ENCODE peak calls at places on chromosomes 16 and 17, in seven cellular contexts. One of them, this sample, is unnamed.

GRCh38 chr16:19926449-19927390 is 42.1 kb upstream of the GPRC5B start:
- DNase-seq in stimulated activated CD4-positive, alpha-beta T cell treated with anti-CD3 and anti-CD28 coated beads, Interleukin-2, amount 100 ng/mL, for 24 hours: no peak
- DNase-seq in heart left ventricle: no peak
- DNase-seq in GM06990: no peak
- DNase-seq in HFFc6: peak
- DNase-seq in MM.1S: no peak
- DNase-seq in activated T-cell treated with anti-CD3 and anti-CD28 coated beads for 24 hours: no peak
- DNase-seq in this sample: no peak

GRCh38 chr17:1515640-1516402 is 591 bp downstream of the INPP5K start:
- DNase-seq in activated T-cell treated with anti-CD3 and anti-CD28 coated beads for 24 hours: peak
- DNase-seq in GM06990: peak
- DNase-seq in MM.1S: peak
- DNase-seq in heart left ventricle: peak
- DNase-seq in HFFc6: peak
- DNase-seq in stimulated activated CD4-positive, alpha-beta T cell treated with anti-CD3 and anti-CD28 coated beads, Interleukin-2, amount 100 ng/mL, for 24 hours: peak
- DNase-seq in this sample: peak

GRCh38 chr17:70230883-70231282 is 61.6 kb downstream of the KCNJ2 start:
- DNase-seq in HFFc6: no peak
- DNase-seq in heart left ventricle: no peak
- DNase-seq in GM06990: no peak
- DNase-seq in activated T-cell treated with anti-CD3 and anti-CD28 coated beads for 24 hours: no peak
- DNase-seq in stimulated activated CD4-positive, alpha-beta T cell treated with anti-CD3 and anti-CD28 coated beads, Interleukin-2, amount 100 ng/mL, for 24 hours: no peak
- DNase-seq in MM.1S: no peak
- DNase-seq in this sample: no peak

GRCh38 chr17:49694847-49695697 is 12.7 kb downstream of the SLC35B1 start:
- DNase-seq in activated T-cell treated with anti-CD3 and anti-CD28 coated beads for 24 hours: peak
- DNase-seq in HFFc6: no peak
- DNase-seq in MM.1S: peak
- DNase-seq in GM06990: peak
- DNase-seq in heart left ventricle: peak
- DNase-seq in stimulated activated CD4-positive, alpha-beta T cell treated with anti-CD3 and anti-CD28 coated beads, Interleukin-2, amount 100 ng/mL, for 24 hours: peak
- DNase-seq in this sample: peak

GRCh38 chr17:44257815-44258750 is 9.9 kb downstream of the SLC4A1 start:
- DNase-seq in heart left ventricle: no peak
- DNase-seq in GM06990: no peak
- DNase-seq in stimulated activated CD4-positive, alpha-beta T cell treated with anti-CD3 and anti-CD28 coated beads, Interleukin-2, amount 100 ng/mL, for 24 hours: no peak
- DNase-seq in MM.1S: no peak
- DNase-seq in HFFc6: no peak
- DNase-seq in activated T-cell treated with anti-CD3 and anti-CD28 coated beads for 24 hours: no peak
- DNase-seq in this sample: no peak

GRCh38 chr16:70665806-70666735 is 19.7 kb downstream of the IL34 start:
- DNase-seq in stimulated activated CD4-positive, alpha-beta T cell treated with anti-CD3 and anti-CD28 coated beads, Interleukin-2, amount 100 ng/mL, for 24 hours: no peak
- DNase-seq in heart left ventricle: no peak
- DNase-seq in MM.1S: no peak
- DNase-seq in GM06990: no peak
- DNase-seq in HFFc6: no peak
- DNase-seq in activated T-cell treated with anti-CD3 and anti-CD28 coated beads for 24 hours: no peak
- DNase-seq in this sample: no peak

GRCh38 chr16:63365665-63366064 is 1329.4 kb upstream of the CDH8 start:
- DNase-seq in GM06990: no peak
- DNase-seq in heart left ventricle: no peak
- DNase-seq in stimulated activated CD4-positive, alpha-beta T cell treated with anti-CD3 and anti-CD28 coated beads, Interleukin-2, amount 100 ng/mL, for 24 hours: no peak
- DNase-seq in activated T-cell treated with anti-CD3 and anti-CD28 coated beads for 24 hours: no peak
- DNase-seq in HFFc6: no peak
- DNase-seq in MM.1S: no peak
- DNase-seq in this sample: no peak

GRCh38 chr16:692356-693108 is 2.3 kb upstream of the WDR24 start:
- DNase-seq in HFFc6: no peak
- DNase-seq in MM.1S: no peak
- DNase-seq in GM06990: no peak
- DNase-seq in heart left ventricle: no peak
- DNase-seq in stimulated activated CD4-positive, alpha-beta T cell treated with anti-CD3 and anti-CD28 coated beads, Interleukin-2, amount 100 ng/mL, for 24 hours: no peak
- DNase-seq in activated T-cell treated with anti-CD3 and anti-CD28 coated beads for 24 hours: no peak
- DNase-seq in this sample: no peak

GRCh38 chr17:76383645-76384221 is 676 bp upstream of the SPHK1 start:
- DNase-seq in stimulated activated CD4-positive, alpha-beta T cell treated with anti-CD3 and anti-CD28 coated beads, Interleukin-2, amount 100 ng/mL, for 24 hours: peak
- DNase-seq in MM.1S: peak
- DNase-seq in HFFc6: peak
- DNase-seq in heart left ventricle: peak
- DNase-seq in activated T-cell treated with anti-CD3 and anti-CD28 coated beads for 24 hours: peak
- DNase-seq in GM06990: peak
- DNase-seq in this sample: no peak

GRCh38 chr17:67637901-67638641 is 79.7 kb upstream of the NOL11 start:
- DNase-seq in HFFc6: no peak
- DNase-seq in activated T-cell treated with anti-CD3 and anti-CD28 coated beads for 24 hours: no peak
- DNase-seq in GM06990: no peak
- DNase-seq in heart left ventricle: no peak
- DNase-seq in stimulated activated CD4-positive, alpha-beta T cell treated with anti-CD3 and anti-CD28 coated beads, Interleukin-2, amount 100 ng/mL, for 24 hours: no peak
- DNase-seq in MM.1S: no peak
- DNase-seq in this sample: no peak

GRCh38 chr16:67158637-67159600 is 790 bp downstream of the TRADD start:
- DNase-seq in MM.1S: peak
- DNase-seq in activated T-cell treated with anti-CD3 and anti-CD28 coated beads for 24 hours: peak
- DNase-seq in HFFc6: no peak
- DNase-seq in heart left ventricle: no peak
- DNase-seq in GM06990: peak
- DNase-seq in stimulated activated CD4-positive, alpha-beta T cell treated with anti-CD3 and anti-CD28 coated beads, Interleukin-2, amount 100 ng/mL, for 24 hours: peak
- DNase-seq in this sample: peak

GRCh38 chr17:29807520-29808361 is 122.3 kb downstream of the SSH2 start:
- DNase-seq in GM06990: no peak
- DNase-seq in heart left ventricle: peak
- DNase-seq in activated T-cell treated with anti-CD3 and anti-CD28 coated beads for 24 hours: peak
- DNase-seq in stimulated activated CD4-positive, alpha-beta T cell treated with anti-CD3 and anti-CD28 coated beads, Interleukin-2, amount 100 ng/mL, for 24 hours: peak
- DNase-seq in MM.1S: peak
- DNase-seq in HFFc6: peak
- DNase-seq in this sample: peak

GRCh38 chr17:58028591-58028990 is 21.5 kb upstream of the SRSF1 start:
- DNase-seq in activated T-cell treated with anti-CD3 and anti-CD28 coated beads for 24 hours: no peak
- DNase-seq in stimulated activated CD4-positive, alpha-beta T cell treated with anti-CD3 and anti-CD28 coated beads, Interleukin-2, amount 100 ng/mL, for 24 hours: no peak
- DNase-seq in MM.1S: no peak
- DNase-seq in heart left ventricle: no peak
- DNase-seq in GM06990: no peak
- DNase-seq in HFFc6: no peak
- DNase-seq in this sample: no peak